ENCODE peak calls at places on chromosomes 1 and 21, in six cellular contexts. One of them, this sample, is unnamed. For H3K9me2, the result is how much of the 10 kb centered on the place peaks cover.

GRCh38 chr1:244236101-244236500 is 185.0 kb downstream of the ZBTB18 start:
- DNase-seq in MM.1S: no peak
- DNase-seq in GM23248: no peak
- DNase-seq in HCT116: no peak
- DNase-seq in PC-3: no peak
- DNase-seq in SK-N-SH: no peak
- DNase-seq in this sample: no peak

GRCh38 chr1:230072296-230072695 is 5.3 kb downstream of the GALNT2 start:
- DNase-seq in MM.1S: no peak
- DNase-seq in GM23248: no peak
- DNase-seq in HCT116: no peak
- DNase-seq in PC-3: no peak
- DNase-seq in SK-N-SH: no peak
- DNase-seq in this sample: no peak

GRCh38 chr1:31714442-31715096 is 10.8 kb upstream of the COL16A1 start:
- DNase-seq in MM.1S: peak
- DNase-seq in GM23248: peak
- DNase-seq in HCT116: no peak
- DNase-seq in PC-3: peak
- DNase-seq in SK-N-SH: peak
- DNase-seq in this sample: peak

GRCh38 chr1:223123238-223123976 is 19.6 kb downstream of the TLR5 start:
- DNase-seq in MM.1S: peak
- DNase-seq in GM23248: peak
- DNase-seq in HCT116: peak
- DNase-seq in PC-3: peak
- DNase-seq in SK-N-SH: peak
- DNase-seq in this sample: peak

GRCh38 chr1:47738560-47739182 is 258.5 kb downstream of the TRABD2B start:
- DNase-seq in MM.1S: no peak
- DNase-seq in GM23248: peak
- DNase-seq in HCT116: no peak
- DNase-seq in PC-3: peak
- DNase-seq in SK-N-SH: peak
- DNase-seq in this sample: peak

GRCh38 chr1:29650041-29650400 is 413.7 kb downstream of the PTPRU start:
- DNase-seq in MM.1S: no peak
- DNase-seq in GM23248: peak
- DNase-seq in HCT116: no peak
- DNase-seq in PC-3: peak
- DNase-seq in SK-N-SH: no peak
- DNase-seq in this sample: no peak

GRCh38 chr1:204151562-204152309 is at the start of gene ETNK2:
- DNase-seq in MM.1S: peak
- DNase-seq in GM23248: peak
- DNase-seq in HCT116: no peak
- DNase-seq in PC-3: peak
- DNase-seq in SK-N-SH: peak
- DNase-seq in this sample: no peak

GRCh38 chr1:985126-985525 is 3.2 kb upstream of the PERM1 start:
- DNase-seq in MM.1S: no peak
- DNase-seq in GM23248: no peak
- DNase-seq in HCT116: no peak
- DNase-seq in PC-3: no peak
- DNase-seq in SK-N-SH: no peak
- DNase-seq in this sample: no peak

GRCh38 chr1:241503444-241503843 is 16.1 kb downstream of the FH start:
- DNase-seq in MM.1S: no peak
- DNase-seq in GM23248: no peak
- DNase-seq in HCT116: no peak
- DNase-seq in PC-3: no peak
- DNase-seq in SK-N-SH: no peak
- DNase-seq in this sample: no peak

GRCh38 chr1:85935234-85935633 is 221.3 kb downstream of the COL24A1 start:
- DNase-seq in MM.1S: no peak
- DNase-seq in GM23248: peak
- DNase-seq in HCT116: no peak
- DNase-seq in PC-3: no peak
- DNase-seq in SK-N-SH: no peak
- DNase-seq in this sample: no peak

GRCh38 chr21:42212261-42212660 is 6.7 kb upstream of the ABCG1 start:
- DNase-seq in MM.1S: no peak
- DNase-seq in GM23248: no peak
- DNase-seq in HCT116: no peak
- DNase-seq in PC-3: no peak
- DNase-seq in SK-N-SH: no peak
- DNase-seq in this sample: no peak

GRCh38 chr1:248805905-248806304 is 19.8 kb downstream of the SH3BP5L start:
- DNase-seq in MM.1S: peak
- DNase-seq in GM23248: no peak
- DNase-seq in HCT116: no peak
- DNase-seq in PC-3: no peak
- DNase-seq in SK-N-SH: no peak
- DNase-seq in this sample: peak

GRCh38 chr1:5706239-5706638 is 286.0 kb downstream of the NPHP4 start:
- DNase-seq in MM.1S: no peak
- DNase-seq in GM23248: no peak
- DNase-seq in HCT116: no peak
- DNase-seq in PC-3: no peak
- DNase-seq in SK-N-SH: no peak
- DNase-seq in this sample: no peak

GRCh38 chr1:212162635-212163034 is 122.6 kb upstream of the PPP2R5A start:
- DNase-seq in MM.1S: peak
- DNase-seq in GM23248: peak
- DNase-seq in HCT116: no peak
- DNase-seq in PC-3: no peak
- DNase-seq in SK-N-SH: no peak
- DNase-seq in this sample: peak

GRCh38 chr1:27327964-27328363 is 6.0 kb downstream of the TMEM222 start:
- DNase-seq in MM.1S: no peak
- DNase-seq in GM23248: no peak
- DNase-seq in HCT116: no peak
- DNase-seq in PC-3: no peak
- DNase-seq in SK-N-SH: no peak
- DNase-seq in this sample: no peak

GRCh38 chr1:27135920-27136551 is 18.9 kb downstream of the SLC9A1 start:
- DNase-seq in MM.1S: no peak
- DNase-seq in GM23248: peak
- DNase-seq in HCT116: no peak
- DNase-seq in PC-3: peak
- DNase-seq in SK-N-SH: no peak
- DNase-seq in this sample: no peak

GRCh38 chr1:41648230-41648629 is 163.7 kb upstream of the EDN2 start:
- DNase-seq in MM.1S: no peak
- DNase-seq in GM23248: no peak
- DNase-seq in HCT116: no peak
- DNase-seq in PC-3: no peak
- DNase-seq in SK-N-SH: no peak
- DNase-seq in this sample: no peak
- H3K9ac ChIP-seq in MM.1S: no peak
- H3K9ac ChIP-seq in GM23248: no peak
- H3K9ac ChIP-seq in HCT116: no peak
- H3K9ac ChIP-seq in PC-3: no peak
- H3K9ac ChIP-seq in SK-N-SH: no peak
- H3K9ac ChIP-seq in this sample: no peak

GRCh38 chr1:78036450-78036849 is 9.3 kb upstream of the GIPC2 start:
- DNase-seq in MM.1S: no peak
- DNase-seq in GM23248: no peak
- DNase-seq in HCT116: no peak
- DNase-seq in PC-3: no peak
- DNase-seq in SK-N-SH: no peak
- DNase-seq in this sample: no peak
- H3K9me2 ChIP-seq in MM.1S: under half
- H3K9me2 ChIP-seq in GM23248: under half
- H3K9me2 ChIP-seq in HCT116: under half
- H3K9me2 ChIP-seq in PC-3: under half
- H3K9me2 ChIP-seq in SK-N-SH: under half
- H3K9me2 ChIP-seq in this sample: under half

GRCh38 chr1:64881281-64881680 is 85.1 kb downstream of the JAK1 start:
- DNase-seq in MM.1S: no peak
- DNase-seq in GM23248: peak
- DNase-seq in HCT116: no peak
- DNase-seq in PC-3: peak
- DNase-seq in SK-N-SH: no peak
- DNase-seq in this sample: no peak
- H3K9ac ChIP-seq in MM.1S: no peak
- H3K9ac ChIP-seq in GM23248: peak
- H3K9ac ChIP-seq in HCT116: no peak
- H3K9ac ChIP-seq in PC-3: no peak
- H3K9ac ChIP-seq in SK-N-SH: no peak
- H3K9ac ChIP-seq in this sample: no peak

GRCh38 chr1:152543808-152544207 is 22.8 kb downstream of the LCE3E start:
- DNase-seq in MM.1S: no peak
- DNase-seq in GM23248: peak
- DNase-seq in HCT116: peak
- DNase-seq in PC-3: peak
- DNase-seq in SK-N-SH: no peak
- DNase-seq in this sample: peak

GRCh38 chr1:152535774-152536173 is 21.5 kb downstream of the CRCT1 start:
- DNase-seq in MM.1S: no peak
- DNase-seq in GM23248: no peak
- DNase-seq in HCT116: no peak
- DNase-seq in PC-3: no peak
- DNase-seq in SK-N-SH: no peak
- DNase-seq in this sample: no peak

GRCh38 chr1:152537496-152537895 is 23.2 kb downstream of the CRCT1 start:
- DNase-seq in MM.1S: no peak
- DNase-seq in GM23248: no peak
- DNase-seq in HCT116: no peak
- DNase-seq in PC-3: no peak
- DNase-seq in SK-N-SH: no peak
- DNase-seq in this sample: no peak

GRCh38 chr1:152539901-152540300 is 25.6 kb downstream of the CRCT1 start:
- DNase-seq in MM.1S: no peak
- DNase-seq in GM23248: no peak
- DNase-seq in HCT116: no peak
- DNase-seq in PC-3: no peak
- DNase-seq in SK-N-SH: no peak
- DNase-seq in this sample: no peak
- H3K9me2 ChIP-seq in MM.1S: under half
- H3K9me2 ChIP-seq in GM23248: under half
- H3K9me2 ChIP-seq in HCT116: under half
- H3K9me2 ChIP-seq in PC-3: under half
- H3K9me2 ChIP-seq in SK-N-SH: under half
- H3K9me2 ChIP-seq in this sample: under half

DNA sequence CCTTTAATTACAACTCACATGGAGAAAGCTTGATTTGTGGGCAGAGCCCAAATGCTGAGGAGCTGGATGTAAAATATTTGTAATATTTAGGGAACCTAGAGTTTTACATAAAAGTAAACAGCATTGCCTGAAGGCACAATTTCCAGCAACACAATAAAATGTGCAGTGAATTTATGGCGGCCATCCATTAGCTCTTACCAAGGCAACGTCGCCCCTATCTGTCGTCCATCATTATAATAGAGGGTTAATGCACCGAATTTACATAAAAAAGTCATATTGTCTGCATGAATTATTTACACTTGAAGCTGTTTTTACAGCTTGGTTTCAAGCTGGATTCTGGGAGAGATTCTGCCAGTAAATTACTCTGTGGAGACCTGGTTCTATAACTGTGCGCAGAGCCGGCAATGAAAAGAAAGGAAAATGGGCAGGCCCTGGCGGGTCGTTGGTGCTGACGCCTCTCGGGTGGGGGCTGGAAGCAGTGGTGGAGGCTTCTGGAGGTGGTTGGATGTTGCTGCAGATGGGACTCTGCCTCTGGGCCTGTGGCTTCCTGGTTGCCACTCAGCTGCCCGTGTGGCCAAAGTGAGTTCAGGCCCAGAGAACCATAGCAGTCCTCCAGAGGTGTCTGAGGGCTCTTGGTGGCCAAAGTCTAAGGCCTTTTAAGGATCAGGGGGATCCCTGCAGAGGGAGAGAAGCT is 48.9 kb upstream of the POU3F1 start:
- DNase-seq in MM.1S: no peak
- DNase-seq in GM23248: no peak
- DNase-seq in HCT116: no peak
- DNase-seq in PC-3: no peak
- DNase-seq in SK-N-SH: no peak
- DNase-seq in this sample: no peak
- H3K9ac ChIP-seq in MM.1S: no peak
- H3K9ac ChIP-seq in GM23248: no peak
- H3K9ac ChIP-seq in HCT116: no peak
- H3K9ac ChIP-seq in PC-3: no peak
- H3K9ac ChIP-seq in SK-N-SH: no peak
- H3K9ac ChIP-seq in this sample: no peak